ENCODE peak calls at places on chromosomes 13 and 19, in four cellular contexts. Q is WTC11, G is H1, V is GM12878. O is an unnamed sample.

GRCh38 chr13:49307365-49307764 is 59.6 kb downstream of the CDADC1 start:
- DNase-seq in Q (no peak), G (no peak), V (no peak), O (no peak)

GRCh38 chr19:43540381-43540780 is 7.4 kb downstream of the ZNF575 start:
- DNase-seq in Q (no peak), G (no peak), V (no peak), O (no peak)

GRCh38 chr13:77437267-77437666 is 98.2 kb upstream of the SCEL start:
- DNase-seq in Q (no peak), G (no peak), V (no peak), O (no peak)

GRCh38 chr13:94712812-94713555 is 639 bp upstream of the SOX21 start:
- DNase-seq in Q (peak), G (no peak), V (no peak), O (no peak)

GRCh38 chr13:68145852-68146251 is 915.7 kb upstream of the PCDH9 start:
- DNase-seq in Q (no peak), G (no peak), V (no peak), O (no peak)

GRCh38 chr13:44306401-44307192 is 67.0 kb upstream of the SERP2 start:
- DNase-seq in Q (peak), G (no peak), V (no peak), O (no peak)

GRCh38 chr13:53266757-53267156 is 238.1 kb downstream of the OLFM4 start:
- DNase-seq in Q (no peak), G (no peak), V (no peak), O (no peak)

GRCh38 chr13:106911602-106912001 is 343.7 kb upstream of the ARGLU1 start:
- DNase-seq in Q (no peak), G (no peak), V (no peak), O (no peak)

GRCh38 chr13:76937416-76937815 is 10.9 kb upstream of the ACOD1 start:
- DNase-seq in Q (no peak), G (no peak), V (no peak), O (no peak)

GRCh38 chr19:45828523-45828922 is 13.4 kb upstream of the RSPH6A start:
- DNase-seq in Q (no peak), G (no peak), V (no peak), O (no peak)

GRCh38 chr19:17005000-17005399 is 21.6 kb downstream of the CPAMD8 start:
- DNase-seq in Q (no peak), G (no peak), V (no peak), O (no peak)

GRCh38 chr13:45391926-45392325 is 26.2 kb downstream of the SLC25A30 start:
- DNase-seq in Q (no peak), G (no peak), V (no peak), O (no peak)

GRCh38 chr13:37690361-37690760 is 91.8 kb upstream of the POSTN start:
- DNase-seq in Q (no peak), G (no peak), V (no peak), O (no peak)

GRCh38 chr13:114145256-114145655 is 12.8 kb upstream of the RASA3 start:
- DNase-seq in Q (no peak), G (no peak), V (no peak), O (no peak)

GRCh38 chr19:41998246-41999020 is 4.4 kb upstream of the ATP1A3 start:
- DNase-seq in Q (peak), G (no peak), V (no peak), O (peak)

GRCh38 chr13:28611654-28612131 is 47.2 kb upstream of the POMP start:
- DNase-seq in Q (no peak), G (no peak), V (no peak), O (peak)

GRCh38 chr19:12544401-12544876 is 6.8 kb downstream of the ZNF564 start:
- DNase-seq in Q (no peak), G (no peak), V (no peak), O (peak)

GRCh38 chr13:92317066-92317465 is 909.5 kb upstream of the GPC6 start:
- DNase-seq in Q (no peak), G (no peak), V (no peak), O (no peak)

GRCh38 chr13:114004416-114005205 is 30.7 kb upstream of the C13orf46 start:
- DNase-seq in Q (no peak), G (no peak), V (no peak), O (peak)

GRCh38 chr19:54341295-54341694 is 2.3 kb upstream of the LILRA4 start:
- DNase-seq in Q (no peak), G (no peak), V (no peak), O (no peak)

GRCh38 chr13:66513728-66514127 is 716.4 kb downstream of the PCDH9 start:
- DNase-seq in Q (no peak), G (no peak), V (no peak), O (no peak)

GRCh38 chr13:25887962-25888655 is 163.7 kb downstream of the SHISA2 start:
- DNase-seq in Q (no peak), G (no peak), V (no peak), O (no peak)

GRCh38 chr13:112982281-112983041 is 13.4 kb downstream of the MCF2L start:
- DNase-seq in Q (no peak), G (no peak), V (no peak), O (no peak)

GRCh38 chr19:56120371-56121179 is 520 bp downstream of the ZNF787 start:
- DNase-seq in Q (peak), G (no peak), V (no peak), O (peak)

GRCh38 chr13:113804703-113805430 is 45.8 kb downstream of the TMEM255B start:
- DNase-seq in Q (peak), G (no peak), V (no peak), O (no peak)

GRCh38 chr13:91946498-91947070 is 548.2 kb downstream of the GPC5 start:
- DNase-seq in Q (no peak), G (no peak), V (no peak), O (peak)

GRCh38 chr13:24221007-24221406 is 60.5 kb downstream of the SPATA13 start:
- DNase-seq in Q (no peak), G (no peak), V (no peak), O (peak)
- TF ChIP-seq ATF2 in Q (no peak), G (no peak), V (no peak), O (no peak)

GRCh38 chr19:13864223-13864512 is 12.8 kb upstream of the NANOS3 start:
- DNase-seq in Q (no peak), G (no peak), V (no peak), O (no peak)

GRCh38 chr19:13864513-13865242 is 12.3 kb upstream of the NANOS3 start:
- DNase-seq in Q (no peak), G (no peak), V (no peak), O (peak)

GRCh38 chr19:13865243-13865577 is 11.7 kb upstream of the NANOS3 start:
- DNase-seq in Q (no peak), G (no peak), V (no peak), O (no peak)

GRCh38 chr19:13866463-13867046 is 10.4 kb upstream of the NANOS3 start:
- DNase-seq in Q (no peak), G (no peak), V (no peak), O (no peak)

GRCh38 chr19:13865578-13866462 is 11.1 kb upstream of the NANOS3 start:
- DNase-seq in Q (no peak), G (no peak), V (no peak), O (peak)
- TF ChIP-seq ATF2 in Q (no peak), G (no peak), V (no peak), O (no peak)

GRCh38 chr19:51724543-51724942 is 752 bp upstream of the HAS1 start:
- DNase-seq in Q (no peak), G (no peak), V (no peak), O (no peak)
- TF ChIP-seq ATF2 in Q (no peak), G (no peak), V (no peak), O (no peak)

GRCh38 chr13:100510208-100510997 is 78.2 kb downstream of the GGACT start:
- DNase-seq in Q (peak), G (no peak), V (no peak), O (no peak)

GRCh38 chr13:100508391-100508790 is 80.2 kb downstream of the GGACT start:
- DNase-seq in Q (no peak), G (no peak), V (no peak), O (no peak)

GRCh38 chr13:100508996-100509395 is 79.6 kb downstream of the GGACT start:
- DNase-seq in Q (no peak), G (no peak), V (no peak), O (no peak)

GRCh38 chr13:100506600-100507422 is 81.8 kb downstream of the GGACT start:
- DNase-seq in Q (no peak), G (no peak), V (no peak), O (no peak)

GRCh38 chr13:100506154-100506553 is 82.4 kb downstream of the GGACT start:
- DNase-seq in Q (no peak), G (no peak), V (no peak), O (no peak)
- TF ChIP-seq ATF2 in Q (no peak), G (no peak), V (peak), O (no peak)

GRCh38 chr13:40506592-40507446 is 159.6 kb downstream of the FOXO1 start:
- DNase-seq in Q (no peak), G (no peak), V (no peak), O (no peak)

GRCh38 chr13:40505196-40505595 is 161.2 kb downstream of the FOXO1 start:
- DNase-seq in Q (no peak), G (no peak), V (no peak), O (no peak)

GRCh38 chr13:40508112-40508511 is 158.3 kb downstream of the FOXO1 start:
- DNase-seq in Q (no peak), G (no peak), V (no peak), O (no peak)

GRCh38 chr13:40509876-40510275 is 156.6 kb downstream of the FOXO1 start:
- DNase-seq in Q (no peak), G (no peak), V (no peak), O (no peak)

GRCh38 chr13:40508767-40509342 is 157.6 kb downstream of the FOXO1 start:
- DNase-seq in Q (no peak), G (no peak), V (no peak), O (no peak)
- TF ChIP-seq ATF2 in Q (no peak), G (no peak), V (no peak), O (no peak)

DNA sequence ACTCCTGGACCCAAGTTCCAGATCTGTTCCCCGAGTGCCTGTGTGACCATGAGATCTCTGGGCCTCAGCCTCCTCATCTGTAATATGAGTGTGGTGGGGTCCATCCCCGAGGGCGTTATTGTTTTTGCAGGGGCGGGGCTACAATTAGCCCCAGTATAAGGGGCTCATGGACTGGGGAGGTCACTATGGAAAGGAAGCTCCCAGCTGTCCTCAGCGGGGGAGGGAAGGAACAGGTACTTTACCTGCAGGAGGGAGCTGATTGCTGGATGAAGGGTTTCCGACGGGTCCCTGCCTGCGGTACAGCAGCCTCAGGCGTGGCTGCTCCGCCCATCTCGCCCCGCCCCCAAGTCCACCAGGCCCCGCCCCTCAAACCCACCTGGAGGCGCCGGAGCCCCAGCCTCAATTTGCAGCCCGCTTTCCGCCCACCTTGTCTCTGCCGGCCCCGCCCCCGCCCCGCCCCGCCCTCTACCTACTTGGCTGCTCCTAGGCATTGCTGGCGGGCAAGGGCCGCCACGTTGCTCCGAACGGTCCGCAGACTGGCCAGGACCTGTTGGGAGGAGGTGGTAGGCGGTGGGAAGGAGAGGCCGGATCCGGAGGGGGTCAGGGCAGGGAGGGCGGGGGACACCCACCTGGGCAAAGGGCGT is 5.5 kb downstream of the PDE4C start:
- DNase-seq in Q (peak), G (no peak), V (no peak), O (peak)
- TF ChIP-seq ATF2 in Q (no peak), G (no peak), V (no peak), O (no peak)